ENCODE peak calls at places on chromosomes 4 and X, in six cellular contexts. One of them, this sample, is unnamed.

GRCh38 chrX:77938083-77938482 is 27.6 kb downstream of the ATP7A start:
- DNase-seq in testis: no peak
- DNase-seq in CD8-positive, alpha-beta memory T cell: no peak
- DNase-seq in lung: no peak
- DNase-seq in fibroblast of lung: no peak
- DNase-seq in esophagus squamous epithelium: no peak
- DNase-seq in this sample: no peak

GRCh38 chr4:184475096-184475461 is 729 bp upstream of the IRF2 start:
- DNase-seq in testis: peak; percentile 62
- DNase-seq in CD8-positive, alpha-beta memory T cell: no peak
- DNase-seq in lung: peak; percentile 56
- DNase-seq in fibroblast of lung: peak; percentile 71
- DNase-seq in esophagus squamous epithelium: peak; percentile 7
- DNase-seq in this sample: no peak

GRCh38 chrX:135000516-135000915 is 9.7 kb downstream of the SMIM10 start:
- DNase-seq in testis: no peak
- DNase-seq in CD8-positive, alpha-beta memory T cell: no peak
- DNase-seq in lung: no peak
- DNase-seq in fibroblast of lung: peak; percentile 19
- DNase-seq in esophagus squamous epithelium: no peak
- DNase-seq in this sample: no peak

GRCh38 chrX:150693782-150694574 is 782 bp downstream of the MTMR1 start:
- DNase-seq in testis: peak; percentile 47
- DNase-seq in CD8-positive, alpha-beta memory T cell: peak; percentile 68
- DNase-seq in lung: peak; percentile 54
- DNase-seq in fibroblast of lung: peak; percentile 41
- DNase-seq in esophagus squamous epithelium: no peak
- DNase-seq in this sample: peak; percentile 93

GRCh38 chr4:125940426-125940825 is 625.7 kb downstream of the FAT4 start:
- DNase-seq in testis: no peak
- DNase-seq in CD8-positive, alpha-beta memory T cell: no peak
- DNase-seq in lung: no peak
- DNase-seq in fibroblast of lung: no peak
- DNase-seq in esophagus squamous epithelium: no peak
- DNase-seq in this sample: no peak

GRCh38 chrX:103170216-103170615 is 44.7 kb upstream of the BEX4 start:
- DNase-seq in testis: no peak
- DNase-seq in CD8-positive, alpha-beta memory T cell: no peak
- DNase-seq in lung: no peak
- DNase-seq in fibroblast of lung: no peak
- DNase-seq in esophagus squamous epithelium: no peak
- DNase-seq in this sample: no peak

GRCh38 chr4:1395941-1396805 is 10.1 kb downstream of the NKX1-1 start:
- DNase-seq in testis: no peak
- DNase-seq in CD8-positive, alpha-beta memory T cell: no peak
- DNase-seq in lung: no peak
- DNase-seq in fibroblast of lung: no peak
- DNase-seq in esophagus squamous epithelium: no peak
- DNase-seq in this sample: peak; percentile 50

GRCh38 chrX:110414679-110415439 is 56.2 kb downstream of the RTL9 start:
- DNase-seq in testis: no peak
- DNase-seq in CD8-positive, alpha-beta memory T cell: no peak
- DNase-seq in lung: no peak
- DNase-seq in fibroblast of lung: peak; percentile 66
- DNase-seq in esophagus squamous epithelium: no peak
- DNase-seq in this sample: no peak

GRCh38 chrX:154540897-154541535 is 5.6 kb downstream of the G6PD start:
- DNase-seq in testis: no peak
- DNase-seq in CD8-positive, alpha-beta memory T cell: no peak
- DNase-seq in lung: peak; percentile 61
- DNase-seq in fibroblast of lung: no peak
- DNase-seq in esophagus squamous epithelium: no peak
- DNase-seq in this sample: no peak

GRCh38 chrX:139192386-139192961 is 338.1 kb upstream of the F9 start:
- DNase-seq in testis: no peak
- DNase-seq in CD8-positive, alpha-beta memory T cell: no peak
- DNase-seq in lung: no peak
- DNase-seq in fibroblast of lung: no peak
- DNase-seq in esophagus squamous epithelium: no peak
- DNase-seq in this sample: no peak

GRCh38 chr4:95318483-95318882 is 230.3 kb downstream of the UNC5C start:
- DNase-seq in testis: no peak
- DNase-seq in CD8-positive, alpha-beta memory T cell: no peak
- DNase-seq in lung: no peak
- DNase-seq in fibroblast of lung: no peak
- DNase-seq in esophagus squamous epithelium: no peak
- DNase-seq in this sample: no peak

GRCh38 chr4:125045311-125045710 is 269.4 kb upstream of the FAT4 start:
- DNase-seq in testis: no peak
- DNase-seq in CD8-positive, alpha-beta memory T cell: no peak
- DNase-seq in lung: no peak
- DNase-seq in fibroblast of lung: peak; percentile 76
- DNase-seq in esophagus squamous epithelium: no peak
- DNase-seq in this sample: no peak

GRCh38 chrX:23784487-23785301 is 1.7 kb downstream of the SAT1 start:
- DNase-seq in testis: no peak
- DNase-seq in CD8-positive, alpha-beta memory T cell: no peak
- DNase-seq in lung: no peak
- DNase-seq in fibroblast of lung: peak; percentile 94
- DNase-seq in esophagus squamous epithelium: no peak
- DNase-seq in this sample: no peak

GRCh38 chrX:12137982-12138365 is 299 bp upstream of the FRMPD4 start:
- DNase-seq in testis: peak; percentile 16
- DNase-seq in CD8-positive, alpha-beta memory T cell: no peak
- DNase-seq in lung: no peak
- DNase-seq in fibroblast of lung: no peak
- DNase-seq in esophagus squamous epithelium: no peak
- DNase-seq in this sample: no peak

GRCh38 chrX:39772057-39772832 is 325.5 kb downstream of the BCOR start:
- DNase-seq in testis: peak; percentile 62
- DNase-seq in CD8-positive, alpha-beta memory T cell: peak; percentile 30
- DNase-seq in lung: no peak
- DNase-seq in fibroblast of lung: peak; percentile 28
- DNase-seq in esophagus squamous epithelium: no peak
- DNase-seq in this sample: peak; percentile 74

GRCh38 chrX:7170903-7171302 is 22.9 kb upstream of the PUDP start:
- DNase-seq in testis: peak; percentile 13
- DNase-seq in CD8-positive, alpha-beta memory T cell: peak; percentile 8
- DNase-seq in lung: peak; percentile 29
- DNase-seq in fibroblast of lung: peak; percentile 5
- DNase-seq in esophagus squamous epithelium: no peak
- DNase-seq in this sample: peak; percentile 45

GRCh38 chr4:108834167-108834566 is 71.3 kb upstream of the ETNPPL start:
- DNase-seq in testis: no peak
- DNase-seq in CD8-positive, alpha-beta memory T cell: no peak
- DNase-seq in lung: no peak
- DNase-seq in fibroblast of lung: peak; percentile 47
- DNase-seq in esophagus squamous epithelium: no peak
- DNase-seq in this sample: no peak

GRCh38 chr4:87975466-87975865 is at the start of gene SPP1:
- DNase-seq in testis: peak; percentile 44
- DNase-seq in CD8-positive, alpha-beta memory T cell: no peak
- DNase-seq in lung: no peak
- DNase-seq in fibroblast of lung: no peak
- DNase-seq in esophagus squamous epithelium: no peak
- DNase-seq in this sample: peak; percentile 64

GRCh38 chrX:68978211-68978780 is 149.5 kb downstream of the EFNB1 start:
- DNase-seq in testis: no peak
- DNase-seq in CD8-positive, alpha-beta memory T cell: no peak
- DNase-seq in lung: no peak
- DNase-seq in fibroblast of lung: peak; percentile 41
- DNase-seq in esophagus squamous epithelium: no peak
- DNase-seq in this sample: peak; percentile 80

GRCh38 chr4:159252491-159252890 is 149.6 kb downstream of the RAPGEF2 start:
- DNase-seq in testis: no peak
- DNase-seq in CD8-positive, alpha-beta memory T cell: no peak
- DNase-seq in lung: no peak
- DNase-seq in fibroblast of lung: peak; percentile 31
- DNase-seq in esophagus squamous epithelium: no peak
- DNase-seq in this sample: no peak

GRCh38 chr4:159250751-159251325 is 148.0 kb downstream of the RAPGEF2 start:
- DNase-seq in testis: no peak
- DNase-seq in CD8-positive, alpha-beta memory T cell: no peak
- DNase-seq in lung: no peak
- DNase-seq in fibroblast of lung: no peak
- DNase-seq in esophagus squamous epithelium: no peak
- DNase-seq in this sample: no peak

DNA sequence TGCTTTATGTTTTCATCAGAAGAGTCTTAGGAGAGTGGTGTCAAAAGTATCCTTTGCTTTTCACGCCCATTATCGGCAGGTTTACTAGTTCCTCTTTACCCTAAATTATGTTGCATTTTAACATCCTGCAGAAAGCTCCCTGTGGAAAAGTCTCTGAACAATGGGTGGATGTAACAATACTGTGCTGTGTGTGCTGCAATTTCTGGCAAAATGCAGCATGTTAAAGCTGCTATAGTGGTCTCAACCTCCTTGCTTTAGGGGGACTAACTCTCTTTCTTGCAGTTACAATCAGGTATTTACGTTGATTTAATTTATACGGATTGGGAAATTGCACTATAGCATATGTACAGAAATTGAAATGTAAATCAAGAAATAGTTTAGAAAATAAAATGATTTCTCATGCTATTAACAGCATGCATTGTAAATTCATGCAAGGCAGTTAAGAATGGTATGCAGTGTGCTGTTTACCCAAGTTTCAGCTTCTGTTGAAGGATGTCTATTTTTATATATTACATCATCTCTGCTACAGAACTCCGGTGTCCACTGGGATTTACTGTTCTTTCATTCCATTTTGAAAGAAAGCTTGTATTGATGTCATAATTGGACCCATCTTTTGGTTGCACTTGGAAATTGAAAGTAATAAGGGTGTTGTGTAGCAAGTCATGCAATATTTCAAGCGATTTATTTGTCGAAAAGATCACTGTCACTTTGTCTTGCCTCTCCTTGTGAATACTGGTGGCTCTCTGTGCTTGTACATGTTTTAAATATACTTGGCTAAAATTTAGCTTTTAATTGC is 145.7 kb downstream of the RAPGEF2 start:
- DNase-seq in testis: no peak
- DNase-seq in CD8-positive, alpha-beta memory T cell: no peak
- DNase-seq in lung: no peak
- DNase-seq in fibroblast of lung: peak; percentile 82
- DNase-seq in esophagus squamous epithelium: no peak
- DNase-seq in this sample: no peak
- H3K4me3 ChIP-seq in testis: no peak overlapping the region
- H3K4me3 ChIP-seq in CD8-positive, alpha-beta memory T cell: no peak overlapping the region
- H3K4me3 ChIP-seq in lung: no peak overlapping the region
- H3K4me3 ChIP-seq in fibroblast of lung: peak overlapping the region; percentile 42
- H3K4me3 ChIP-seq in esophagus squamous epithelium: peak overlapping the region; percentile 5
- H3K4me3 ChIP-seq in this sample: no peak overlapping the region

GRCh38 chr4:42397635-42398447 is 553 bp downstream of the SHISA3 start:
- DNase-seq in testis: no peak
- DNase-seq in CD8-positive, alpha-beta memory T cell: no peak
- DNase-seq in lung: no peak
- DNase-seq in fibroblast of lung: peak; percentile 45
- DNase-seq in esophagus squamous epithelium: no peak
- DNase-seq in this sample: peak; percentile 63
- H3K27me3 ChIP-seq in testis: no peaks in the 10 kb centered on the region
- H3K27me3 ChIP-seq in CD8-positive, alpha-beta memory T cell: peaks cover 11% of the 10 kb centered on the region
- H3K27me3 ChIP-seq in lung: no peaks in the 10 kb centered on the region
- H3K27me3 ChIP-seq in fibroblast of lung: peaks cover 17% of the 10 kb centered on the region
- H3K27me3 ChIP-seq in esophagus squamous epithelium: peaks cover 83% of the 10 kb centered on the region
- H3K27me3 ChIP-seq in this sample: peaks cover 68% of the 10 kb centered on the region

GRCh38 chrX:22650691-22651090 is 349.1 kb upstream of the DDX53 start:
- DNase-seq in testis: peak; percentile 70
- DNase-seq in CD8-positive, alpha-beta memory T cell: no peak
- DNase-seq in lung: no peak
- DNase-seq in fibroblast of lung: no peak
- DNase-seq in esophagus squamous epithelium: no peak
- DNase-seq in this sample: no peak

DNA sequence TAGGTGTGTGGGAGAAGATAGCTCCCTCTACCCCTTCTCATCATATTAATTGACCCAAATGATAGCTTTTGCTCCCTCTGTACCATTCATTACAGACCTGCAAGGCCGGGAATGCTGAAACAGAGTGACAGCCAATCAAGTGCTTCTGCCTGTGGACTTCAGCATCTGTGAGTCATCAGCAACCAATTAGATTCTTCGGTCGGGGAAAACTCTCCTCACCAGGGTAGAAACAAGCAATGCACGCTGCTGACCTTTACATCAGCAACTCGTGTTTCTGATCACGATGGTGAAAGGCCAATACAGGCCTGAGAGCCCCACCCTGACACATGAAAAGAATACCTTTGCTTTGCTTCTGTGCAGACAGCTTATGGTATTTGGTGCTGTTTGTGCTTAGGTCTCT is 347.2 kb upstream of the DDX53 start:
- DNase-seq in testis: peak; percentile 22
- DNase-seq in CD8-positive, alpha-beta memory T cell: no peak
- DNase-seq in lung: no peak
- DNase-seq in fibroblast of lung: peak; percentile 40
- DNase-seq in esophagus squamous epithelium: no peak
- DNase-seq in this sample: peak; percentile 70
- H3K36me3 ChIP-seq in testis: no peaks in the 10 kb centered on the region
- H3K36me3 ChIP-seq in CD8-positive, alpha-beta memory T cell: no peaks in the 10 kb centered on the region
- H3K36me3 ChIP-seq in lung: no peaks in the 10 kb centered on the region
- H3K36me3 ChIP-seq in fibroblast of lung: no peaks in the 10 kb centered on the region
- H3K36me3 ChIP-seq in esophagus squamous epithelium: no peaks in the 10 kb centered on the region
- H3K36me3 ChIP-seq in this sample: no peaks in the 10 kb centered on the region

GRCh38 chr4:38902695-38903094 is 35.1 kb downstream of the FAM114A1 start:
- DNase-seq in testis: no peak
- DNase-seq in CD8-positive, alpha-beta memory T cell: peak; percentile 40
- DNase-seq in lung: no peak
- DNase-seq in fibroblast of lung: peak; percentile 43
- DNase-seq in esophagus squamous epithelium: no peak
- DNase-seq in this sample: no peak

GRCh38 chr4:38905657-38906398 is 38.2 kb downstream of the FAM114A1 start:
- DNase-seq in testis: no peak
- DNase-seq in CD8-positive, alpha-beta memory T cell: no peak
- DNase-seq in lung: no peak
- DNase-seq in fibroblast of lung: no peak
- DNase-seq in esophagus squamous epithelium: no peak
- DNase-seq in this sample: no peak

GRCh38 chr4:38902221-38902620 is 34.6 kb downstream of the FAM114A1 start:
- DNase-seq in testis: no peak
- DNase-seq in CD8-positive, alpha-beta memory T cell: no peak
- DNase-seq in lung: no peak
- DNase-seq in fibroblast of lung: no peak
- DNase-seq in esophagus squamous epithelium: no peak
- DNase-seq in this sample: no peak

GRCh38 chr4:38909015-38909414 is 41.4 kb downstream of the FAM114A1 start:
- DNase-seq in testis: no peak
- DNase-seq in CD8-positive, alpha-beta memory T cell: no peak
- DNase-seq in lung: no peak
- DNase-seq in fibroblast of lung: no peak
- DNase-seq in esophagus squamous epithelium: no peak
- DNase-seq in this sample: no peak

DNA sequence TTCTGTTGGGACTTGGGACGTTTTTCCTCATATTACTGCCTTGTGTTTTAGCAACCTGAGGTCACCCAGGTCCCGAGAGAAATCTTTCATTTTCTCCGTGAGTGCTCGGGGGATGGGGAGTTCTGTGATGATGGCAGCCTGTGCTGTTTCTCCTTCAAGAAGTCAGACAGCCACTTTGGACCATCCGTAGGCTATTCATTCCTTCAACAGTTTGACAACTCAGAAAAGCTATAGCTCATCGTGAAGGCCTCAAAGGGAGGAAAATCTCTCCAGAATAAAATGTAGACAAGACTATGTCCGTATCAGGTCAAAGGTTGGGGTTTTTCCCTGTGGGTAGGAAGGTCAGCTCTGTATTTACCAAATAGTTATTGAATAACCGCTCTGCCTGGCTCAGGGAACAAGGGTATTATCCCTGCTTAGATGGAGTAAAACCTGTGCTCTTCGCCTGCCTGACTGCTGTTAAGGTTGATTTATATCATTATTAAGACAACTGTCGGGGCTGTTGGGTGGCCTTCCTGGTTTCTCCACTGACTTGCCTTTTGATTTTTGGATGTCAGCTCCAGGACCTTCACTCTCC is 36.6 kb downstream of the FAM114A1 start:
- DNase-seq in testis: no peak
- DNase-seq in CD8-positive, alpha-beta memory T cell: no peak
- DNase-seq in lung: no peak
- DNase-seq in fibroblast of lung: no peak
- DNase-seq in esophagus squamous epithelium: no peak
- DNase-seq in this sample: no peak
- H3K4me3 ChIP-seq in testis: no peak overlapping the region
- H3K4me3 ChIP-seq in CD8-positive, alpha-beta memory T cell: no peak overlapping the region
- H3K4me3 ChIP-seq in lung: no peak overlapping the region
- H3K4me3 ChIP-seq in fibroblast of lung: no peak overlapping the region
- H3K4me3 ChIP-seq in esophagus squamous epithelium: no peak overlapping the region
- H3K4me3 ChIP-seq in this sample: no peak overlapping the region